ENCODE peak calls at places on chromosome 18, in seven cellular contexts. C is psoas muscle, L is right lobe of liver, J is lower leg skin, G is fibroblast of villous mesenchyme, Y is PC-3, M is dorsolateral prefrontal cortex. I is an unnamed sample.

GRCh38 chr18:36496022-36496421 is 198.5 kb downstream of the FHOD3 start:
- DNase-seq in G (no peak), J (no peak), M (no peak), Y (no peak), C (no peak), L (no peak), I (no peak)

GRCh38 chr18:79637921-79638855 is 41.4 kb upstream of the CTDP1 start:
- DNase-seq in C (no peak), M (no peak), G (no peak), J (no peak), L (no peak), Y (no peak), I (no peak)

GRCh38 chr18:71209944-71210343 is 921.1 kb downstream of the SOCS6 start:
- DNase-seq in C (no peak), J (no peak), Y (peak), M (no peak), G (no peak), L (no peak), I (no peak)

GRCh38 chr18:38421016-38421415 is 855.4 kb upstream of the CELF4 start:
- DNase-seq in C (no peak), J (no peak), L (no peak), Y (no peak), G (no peak), M (no peak), I (no peak)

GRCh38 chr18:48828713-48829442 is 121.9 kb downstream of the SMAD7 start:
- DNase-seq in J (no peak), M (no peak), Y (no peak), C (peak), L (no peak), G (peak), I (no peak)

GRCh38 chr18:48293954-48294893 is 115.0 kb downstream of the ZBTB7C start:
- DNase-seq in L (no peak), J (peak), Y (peak), G (no peak), M (peak), C (peak), I (peak)

GRCh38 chr18:286515-287310 is 18.9 kb upstream of the THOC1 start:
- DNase-seq in M (peak), J (no peak), L (no peak), Y (peak), G (peak), C (no peak), I (peak)

GRCh38 chr18:35415511-35416427 is 38.6 kb upstream of the ZNF396 start:
- DNase-seq in G (peak), C (no peak), M (no peak), J (no peak), Y (no peak), L (no peak), I (no peak)

GRCh38 chr18:27942706-27943105 is 234.2 kb downstream of the CDH2 start:
- DNase-seq in Y (peak), G (no peak), L (no peak), M (no peak), J (no peak), C (no peak), I (peak)

GRCh38 chr18:35577045-35577848 is 4.3 kb upstream of the GALNT1 start:
- DNase-seq in L (peak), J (no peak), C (no peak), M (no peak), G (no peak), Y (no peak), I (peak)

GRCh38 chr18:67636597-67637385 is 120.3 kb upstream of the DSEL start:
- DNase-seq in M (no peak), G (no peak), L (no peak), C (no peak), J (no peak), Y (no peak), I (no peak)

GRCh38 chr18:46408334-46408987 is 248.6 kb downstream of the LOXHD1 start:
- DNase-seq in J (no peak), G (no peak), L (no peak), C (no peak), Y (no peak), M (no peak), I (no peak)

GRCh38 chr18:77066689-77067088 is 65.9 kb downstream of the MBP start:
- DNase-seq in L (no peak), Y (no peak), C (no peak), J (no peak), M (no peak), G (no peak), I (no peak)
- H3K4me3 ChIP-seq in L (no peak), Y (no peak), C (no peak), J (no peak), M (no peak), G (no peak), I (no peak)

DNA sequence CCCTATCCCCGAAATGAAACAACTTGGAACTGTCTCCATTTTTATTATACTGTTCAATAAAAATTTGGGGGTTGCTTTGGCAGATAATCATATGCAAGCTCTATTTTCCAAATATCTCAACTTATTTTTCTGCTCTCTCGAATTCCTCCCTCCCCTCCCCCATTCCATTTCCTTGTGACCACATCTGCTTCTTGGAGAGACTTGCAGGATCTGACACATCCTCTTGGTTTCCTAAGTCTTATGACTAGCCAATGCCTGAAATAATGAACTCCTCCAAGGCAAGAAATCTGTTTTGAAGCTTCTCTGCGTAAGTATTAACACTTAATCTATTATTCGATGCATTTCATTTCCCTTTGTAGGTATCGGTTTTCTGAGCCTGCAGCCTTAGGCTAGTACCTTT is 16.1 kb downstream of the TGIF1 start:
- DNase-seq in M (no peak), G (peak), L (no peak), J (peak), Y (peak), C (no peak), I (peak)
- H3K4me3 ChIP-seq in M (no peak), G (no peak), L (no peak), J (no peak), Y (peak), C (no peak), I (no peak)

DNA sequence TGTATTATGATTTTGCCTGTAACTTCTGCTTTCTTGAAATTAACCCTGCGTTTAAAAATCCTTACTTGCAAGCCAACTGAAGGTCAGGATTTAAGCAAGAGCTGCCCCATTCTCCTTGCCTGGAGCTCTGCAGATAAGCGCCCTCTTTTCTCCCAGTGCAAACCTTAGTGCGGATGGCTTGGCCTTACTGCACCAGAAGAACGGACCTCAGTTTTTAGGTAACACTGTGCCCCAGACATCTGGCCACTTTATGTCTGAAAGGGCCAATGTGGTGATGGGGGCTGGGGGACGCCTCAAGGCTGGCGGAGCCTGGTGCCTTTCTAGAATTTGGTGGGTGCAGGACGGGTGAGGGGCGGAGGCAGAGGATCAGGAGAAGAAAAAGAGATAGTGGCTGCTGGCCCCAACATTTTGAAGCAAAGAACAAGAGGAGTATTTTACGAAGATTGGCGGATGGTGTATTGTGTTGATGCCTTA is 718 bp upstream of the TNFRSF11A start:
- DNase-seq in G (no peak), C (no peak), J (no peak), M (no peak), L (no peak), Y (no peak), I (no peak)
- H3K4me3 ChIP-seq in G (no peak), C (peak), J (no peak), M (peak), L (no peak), Y (peak), I (no peak)

GRCh38 chr18:22951823-22952222 is 18.7 kb downstream of the RBBP8 start:
- DNase-seq in Y (no peak), G (no peak), C (no peak), L (no peak), M (no peak), J (no peak), I (no peak)

GRCh38 chr18:22943847-22944246 is 10.7 kb downstream of the RBBP8 start:
- DNase-seq in M (no peak), J (no peak), Y (no peak), L (no peak), C (no peak), G (no peak), I (no peak)

GRCh38 chr18:22946841-22947240 is 13.7 kb downstream of the RBBP8 start:
- DNase-seq in Y (no peak), J (no peak), G (no peak), C (no peak), L (no peak), M (no peak), I (no peak)

DNA sequence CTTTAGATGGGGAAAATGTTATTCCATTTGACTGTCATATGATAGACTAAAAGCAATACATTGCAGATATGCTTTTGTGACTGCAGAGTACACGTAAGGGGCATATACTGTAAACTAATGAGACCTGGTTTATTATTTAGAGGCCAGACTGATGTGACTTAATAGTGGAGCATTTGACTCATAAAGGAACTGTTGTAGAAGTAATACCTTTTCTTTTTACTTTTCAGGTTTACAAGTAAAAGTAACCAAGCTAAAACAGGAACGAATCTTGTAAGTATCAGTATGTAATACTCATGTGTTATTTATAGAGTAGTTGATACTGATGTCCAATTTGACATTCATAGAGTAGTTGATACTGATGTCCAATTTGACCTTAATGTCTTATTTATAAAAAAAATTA is 13.1 kb downstream of the RBBP8 start:
- DNase-seq in Y (no peak), L (no peak), M (no peak), G (no peak), J (no peak), C (no peak), I (no peak)
- H3K4me3 ChIP-seq in Y (no peak), L (no peak), M (no peak), G (no peak), J (no peak), C (no peak), I (no peak)

GRCh38 chr18:2573408-2573807 is 2.1 kb downstream of the NDC80 start:
- DNase-seq in Y (no peak), M (no peak), L (no peak), C (no peak), G (no peak), J (no peak), I (no peak)
- H3K4me3 ChIP-seq in Y (peak), M (no peak), L (no peak), C (no peak), G (peak), J (no peak), I (peak)

GRCh38 chr18:51092097-51092496 is 62.1 kb downstream of the SMAD4 start:
- DNase-seq in C (no peak), Y (no peak), L (no peak), J (no peak), G (no peak), M (no peak), I (no peak)

GRCh38 chr18:51100371-51101000 is 70.5 kb downstream of the SMAD4 start:
- DNase-seq in M (no peak), C (no peak), J (no peak), Y (no peak), L (no peak), G (no peak), I (no peak)

GRCh38 chr18:51098513-51098912 is 68.5 kb downstream of the SMAD4 start:
- DNase-seq in C (no peak), L (no peak), J (no peak), G (no peak), M (no peak), Y (no peak), I (no peak)

GRCh38 chr18:51098082-51098481 is 68.1 kb downstream of the SMAD4 start:
- DNase-seq in M (no peak), L (no peak), J (no peak), G (no peak), C (no peak), Y (no peak), I (no peak)

GRCh38 chr18:51097046-51097822 is 67.2 kb downstream of the SMAD4 start:
- DNase-seq in C (no peak), J (no peak), Y (no peak), G (peak), M (no peak), L (no peak), I (no peak)
- H3K4me3 ChIP-seq in C (no peak), J (no peak), Y (no peak), G (no peak), M (no peak), L (no peak), I (no peak)

GRCh38 chr18:13525381-13526029 is 200.9 kb downstream of the FAM210A start:
- DNase-seq in M (no peak), C (no peak), L (no peak), Y (no peak), J (no peak), G (no peak), I (no peak)

GRCh38 chr18:13527730-13528129 is 198.6 kb downstream of the FAM210A start:
- DNase-seq in Y (no peak), J (no peak), C (no peak), G (no peak), L (no peak), M (no peak), I (no peak)

GRCh38 chr18:13524824-13525223 is 201.5 kb downstream of the FAM210A start:
- DNase-seq in L (no peak), J (no peak), G (no peak), M (no peak), C (no peak), Y (no peak), I (no peak)

GRCh38 chr18:13527256-13527655 is 199.1 kb downstream of the FAM210A start:
- DNase-seq in M (no peak), Y (no peak), G (no peak), L (no peak), J (no peak), C (no peak), I (no peak)

GRCh38 chr18:13526519-13526918 is 199.8 kb downstream of the FAM210A start:
- DNase-seq in L (no peak), M (no peak), C (no peak), G (no peak), Y (no peak), J (no peak), I (no peak)
- H3K4me3 ChIP-seq in L (no peak), M (no peak), C (no peak), G (no peak), Y (no peak), J (no peak), I (no peak)

DNA sequence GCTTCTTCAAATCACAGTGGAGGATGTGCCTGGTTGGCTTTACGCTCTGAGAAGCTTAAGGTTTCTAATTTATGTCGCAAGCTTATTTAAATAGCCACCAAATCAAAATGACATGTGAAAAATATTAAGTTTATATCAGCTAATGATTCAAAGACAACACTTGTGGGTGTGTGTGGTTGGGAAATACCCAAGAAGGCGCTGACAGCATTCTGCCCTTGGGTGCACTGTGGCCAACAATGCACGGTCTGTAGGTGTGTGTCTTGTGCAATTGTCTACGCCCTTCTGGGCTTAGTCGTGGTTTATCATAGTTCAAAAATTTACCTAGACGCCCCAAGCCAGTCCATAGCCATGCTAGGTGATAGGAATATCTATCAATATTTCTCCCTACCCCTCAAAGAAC is 60.9 kb downstream of the KCTD1 start:
- DNase-seq in C (no peak), Y (peak), J (peak), L (no peak), M (no peak), G (no peak), I (peak)
- H3K4me3 ChIP-seq in C (no peak), Y (no peak), J (no peak), L (no peak), M (no peak), G (no peak), I (no peak)